ENCODE peak calls at places on chromosomes 4 and X, in five cellular contexts. Y, E, C, B and Z are unnamed samples. For H3K4me1, the result is how much of the 10 kb centered on the place peaks cover.

GRCh38 chr4:153603258-153603657 is 80.8 kb upstream of the TLR2 start:
- DNase-seq in Y (no peak), E (no peak), C (no peak), B (no peak), Z (no peak)

GRCh38 chrX:2707334-2707760 is 16.3 kb downstream of the CD99 start:
- DNase-seq in Y (peak), E (no peak), C (no peak), B (peak), Z (peak)

GRCh38 chr4:128471576-128471975 is 184.0 kb upstream of the PGRMC2 start:
- DNase-seq in Y (no peak), E (peak), C (no peak), B (no peak), Z (no peak)

GRCh38 chr4:183612329-183613250 is 46.4 kb downstream of the RWDD4 start:
- DNase-seq in Y (no peak), E (no peak), C (no peak), B (no peak), Z (no peak)

GRCh38 chr4:30413915-30414314 is 306.3 kb upstream of the PCDH7 start:
- DNase-seq in Y (no peak), E (no peak), C (no peak), B (no peak), Z (no peak)

GRCh38 chrX:48573690-48574269 is 504 bp upstream of the RBM3 start:
- DNase-seq in Y (peak), E (peak), C (no peak), B (no peak), Z (peak)

GRCh38 chr4:54588404-54588803 is 69.4 kb upstream of the KIT start:
- DNase-seq in Y (no peak), E (no peak), C (no peak), B (no peak), Z (no peak)

GRCh38 chrX:45619290-45619689 is 418.6 kb upstream of the DIPK2B start:
- DNase-seq in Y (no peak), E (no peak), C (no peak), B (no peak), Z (no peak)

GRCh38 chrX:101417981-101418841 is 10.2 kb downstream of the HNRNPH2 start:
- DNase-seq in Y (peak), E (no peak), C (peak), B (peak), Z (peak)

GRCh38 chrX:123060986-123061385 is 123.1 kb upstream of the GRIA3 start:
- DNase-seq in Y (no peak), E (no peak), C (no peak), B (no peak), Z (no peak)

GRCh38 chr4:164700471-164700870 is 53.5 kb upstream of the SMIM31 start:
- DNase-seq in Y (no peak), E (no peak), C (no peak), B (no peak), Z (peak)
- H3K4me1 ChIP-seq in Y (under half), E (under half), C (under half), B (under half), Z (under half)

GRCh38 chrX:80207327-80207726 is 192.8 kb downstream of the TBX22 start:
- DNase-seq in Y (no peak), E (no peak), C (no peak), B (no peak), Z (no peak)

GRCh38 chrX:80206647-80207046 is 192.1 kb downstream of the TBX22 start:
- DNase-seq in Y (no peak), E (no peak), C (no peak), B (no peak), Z (no peak)
- H3K4me1 ChIP-seq in Y (under half), E (under half), C (under half), B (under half), Z (under half)

GRCh38 chr4:186623546-186623945 is 68.2 kb upstream of the MTNR1A start:
- DNase-seq in Y (no peak), E (no peak), C (no peak), B (no peak), Z (no peak)
- H3K4me1 ChIP-seq in Y (under half), E (under half), C (under half), B (under half), Z (under half)

GRCh38 chr4:1762264-1763010 is 30.7 kb upstream of the FGFR3 start:
- DNase-seq in Y (no peak), E (no peak), C (no peak), B (no peak), Z (no peak)
- H3K4me1 ChIP-seq in Y (under half), E (half or more), C (under half), B (under half), Z (under half)

GRCh38 chr4:26084414-26084813 is 170.4 kb downstream of the SMIM20 start:
- DNase-seq in Y (no peak), E (no peak), C (no peak), B (no peak), Z (no peak)
- H3K4me1 ChIP-seq in Y (under half), E (under half), C (under half), B (under half), Z (under half)

GRCh38 chr4:1641671-1642070 is 42.4 kb downstream of the FAM53A start:
- DNase-seq in Y (no peak), E (no peak), C (no peak), B (no peak), Z (no peak)

GRCh38 chr4:1647432-1647831 is 36.7 kb downstream of the FAM53A start:
- DNase-seq in Y (no peak), E (peak), C (no peak), B (no peak), Z (no peak)

GRCh38 chr4:1643971-1644735 is 40.0 kb downstream of the FAM53A start:
- DNase-seq in Y (no peak), E (no peak), C (no peak), B (no peak), Z (no peak)

GRCh38 chr4:1642196-1642951 is 41.7 kb downstream of the FAM53A start:
- DNase-seq in Y (no peak), E (no peak), C (no peak), B (no peak), Z (no peak)

GRCh38 chr4:1644906-1645657 is 39.0 kb downstream of the FAM53A start:
- DNase-seq in Y (peak), E (no peak), C (no peak), B (no peak), Z (peak)
- H3K4me1 ChIP-seq in Y (under half), E (under half), C (under half), B (under half), Z (under half)

GRCh38 chr4:80307183-80307735 is 28.3 kb upstream of the CFAP299 start:
- DNase-seq in Y (no peak), E (no peak), C (no peak), B (no peak), Z (no peak)

GRCh38 chr4:80309301-80310004 is 26.1 kb upstream of the CFAP299 start:
- DNase-seq in Y (no peak), E (no peak), C (no peak), B (no peak), Z (no peak)

GRCh38 chr4:80307774-80308465 is 27.6 kb upstream of the CFAP299 start:
- DNase-seq in Y (no peak), E (peak), C (no peak), B (no peak), Z (no peak)

GRCh38 chr4:80306255-80306654 is 29.3 kb upstream of the CFAP299 start:
- DNase-seq in Y (no peak), E (no peak), C (no peak), B (no peak), Z (no peak)

GRCh38 chr4:80308466-80308822 is 27.1 kb upstream of the CFAP299 start:
- DNase-seq in Y (no peak), E (no peak), C (no peak), B (no peak), Z (no peak)
- H3K4me1 ChIP-seq in Y (under half), E (under half), C (under half), B (under half), Z (under half)

DNA sequence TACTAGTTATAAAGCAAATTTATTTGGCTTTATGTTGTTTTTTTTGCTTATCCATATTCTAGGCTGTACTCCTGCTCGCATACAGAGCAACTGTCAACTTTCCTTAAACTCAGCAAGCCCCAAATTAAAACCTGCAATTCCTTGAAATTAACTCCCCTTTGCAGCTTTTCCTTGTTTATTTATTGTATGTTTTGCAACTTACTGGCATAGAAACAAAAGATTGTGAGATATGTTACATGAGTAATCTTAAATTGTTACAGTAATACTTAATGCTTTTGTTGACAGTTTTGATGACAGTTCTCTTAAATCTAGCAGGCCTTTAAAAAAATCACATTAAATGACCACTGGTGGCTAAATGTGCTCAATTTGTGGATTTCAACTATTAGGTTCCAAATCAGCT is 4.5 kb downstream of the DDX3X start:
- DNase-seq in Y (no peak), E (no peak), C (no peak), B (no peak), Z (no peak)
- H3K4me1 ChIP-seq in Y (half or more), E (under half), C (half or more), B (under half), Z (under half)

GRCh38 chrX:15853586-15854079 is 980 bp downstream of the AP1S2 start:
- DNase-seq in Y (no peak), E (no peak), C (no peak), B (no peak), Z (no peak)
- H3K4me1 ChIP-seq in Y (under half), E (under half), C (under half), B (under half), Z (under half)

GRCh38 chr4:155849042-155849441 is 17.0 kb downstream of the ASIC5 start:
- DNase-seq in Y (no peak), E (no peak), C (no peak), B (no peak), Z (no peak)
- H3K4me1 ChIP-seq in Y (under half), E (under half), C (under half), B (under half), Z (under half)